ENCODE peak calls at places on chromosomes 12 and 14, in nine cellular contexts. W is CD14-positive monocyte, M is choroid plexus epithelial cell, H is AG10803, Q is kidney epithelial cell, A is BJ, F is PC-3, J is heart left ventricle, E is lower lobe of right lung. N is an unnamed sample.

GRCh38 chr14:68363841-68364711 is 428.8 kb downstream of the ZFP36L1 start:
- DNase-seq in J (peak; percentile 44), F (no peak), W (no peak), M (peak; percentile 72), E (peak; percentile 72), H (no peak), A (no peak), Q (peak; percentile 70), N (peak; percentile 73)

GRCh38 chr14:104768437-104769323 is 15.7 kb downstream of the SIVA1 start:
- DNase-seq in E (peak; percentile 92), W (peak; percentile 86), J (peak; percentile 86), M (peak; percentile 85), F (peak; percentile 85), Q (peak; percentile 18), A (peak; percentile 6), H (peak; percentile 67), N (peak; percentile 95)

GRCh38 chr12:109951136-109951535 is 45.0 kb downstream of the GIT2 start:
- DNase-seq in W (no peak), H (peak; percentile 88), J (no peak), A (peak; percentile 89), Q (peak; percentile 85), F (peak; percentile 82), M (peak; percentile 87), E (no peak), N (no peak)

GRCh38 chr14:91400696-91401095 is 16.9 kb downstream of the CCDC88C start:
- DNase-seq in W (no peak), F (peak; percentile 32), M (peak; percentile 48), H (no peak), J (no peak), Q (no peak), E (no peak), A (no peak), N (no peak)

GRCh38 chr12:14905269-14906004 is 19.8 kb upstream of the MGP start:
- DNase-seq in F (no peak), Q (no peak), J (peak; percentile 70), A (no peak), H (no peak), M (peak; percentile 17), W (no peak), E (no peak), N (no peak)

GRCh38 chr12:40727774-40728483 is 35.7 kb downstream of the CNTN1 start:
- DNase-seq in M (no peak), F (no peak), W (no peak), A (no peak), E (no peak), J (no peak), Q (no peak), H (no peak), N (no peak)

GRCh38 chr14:102830474-102831045 is 53.3 kb downstream of the TRAF3 start:
- DNase-seq in M (no peak), H (no peak), Q (no peak), W (no peak), E (no peak), A (no peak), J (no peak), F (no peak), N (no peak)

GRCh38 chr12:130192667-130193345 is 30.5 kb downstream of the FZD10 start:
- DNase-seq in F (no peak), W (no peak), A (no peak), J (no peak), H (no peak), M (no peak), Q (no peak), E (no peak), N (peak; percentile 54)

GRCh38 chr12:130989391-130989790 is 35.7 kb downstream of the ADGRD1 start:
- DNase-seq in E (no peak), A (no peak), F (no peak), J (no peak), H (no peak), M (no peak), Q (no peak), W (no peak), N (no peak)

GRCh38 chr14:55353686-55354467 is 57.8 kb downstream of the ATG14 start:
- DNase-seq in H (no peak), W (no peak), E (no peak), M (no peak), A (no peak), J (no peak), Q (no peak), F (peak; percentile 98), N (no peak)

GRCh38 chr14:68626386-68626785 is 166.5 kb downstream of the ZFP36L1 start:
- DNase-seq in W (no peak), E (no peak), A (no peak), F (no peak), J (peak; percentile 53), Q (no peak), M (no peak), H (peak; percentile 46), N (peak; percentile 10)

GRCh38 chr12:89456565-89456964 is 68.0 kb downstream of the GALNT4 start:
- DNase-seq in E (no peak), J (no peak), F (no peak), M (no peak), W (no peak), A (no peak), H (no peak), Q (no peak), N (no peak)

GRCh38 chr14:58574623-58575022 is 63.1 kb upstream of the DACT1 start:
- DNase-seq in M (peak; percentile 23), F (peak; percentile 40), J (no peak), W (no peak), Q (no peak), H (no peak), A (no peak), E (no peak), N (no peak)

GRCh38 chr14:65949711-65950516 is 536.3 kb upstream of the CCDC196 start:
- DNase-seq in F (peak; percentile 44), M (peak; percentile 47), J (peak; percentile 39), H (no peak), E (peak; percentile 64), A (no peak), W (no peak), Q (peak; percentile 69), N (no peak)

GRCh38 chr14:36047912-36048311 is 128.6 kb downstream of the PTCSC3 start:
- DNase-seq in H (no peak), E (no peak), W (no peak), A (no peak), Q (no peak), F (no peak), J (no peak), M (no peak), N (no peak)

GRCh38 chr12:87283111-87283510 is 746.1 kb downstream of the C12orf50 start:
- DNase-seq in Q (no peak), M (no peak), F (no peak), J (no peak), H (no peak), W (no peak), A (no peak), E (no peak), N (no peak)
- TF ChIP-seq CTCF in Q (no peak), M (no peak), F (no peak), J (no peak), H (no peak), W (no peak), A (no peak), E (no peak), N (no peak)

DNA sequence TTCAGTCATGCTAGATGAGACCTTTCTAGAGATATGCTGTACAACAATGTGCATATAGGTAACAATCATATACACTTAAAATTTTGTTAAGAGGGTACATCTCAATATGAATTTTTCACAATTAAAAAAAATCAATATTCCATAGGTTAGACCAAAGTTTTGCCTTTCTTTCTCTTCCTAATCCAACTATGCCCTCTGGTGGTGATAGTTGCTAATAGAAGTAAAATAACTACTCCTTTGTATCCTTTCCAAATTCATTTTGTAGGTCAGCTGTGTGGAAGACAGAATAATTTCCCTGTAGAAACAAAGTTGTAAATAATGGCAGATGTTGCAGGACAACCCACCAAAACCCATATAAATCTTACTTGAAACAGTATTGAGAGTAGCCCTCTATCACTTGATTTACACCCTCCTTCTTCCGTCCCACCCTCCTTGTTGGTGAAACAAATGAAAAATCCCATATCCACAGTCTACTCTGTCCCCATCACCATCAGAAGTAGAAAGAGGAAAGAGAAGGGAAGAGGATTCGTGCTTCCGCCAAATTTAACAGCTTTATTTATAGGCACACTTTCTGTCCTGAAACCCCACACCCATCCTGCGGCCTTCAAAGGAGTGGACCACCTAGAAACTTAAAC is 34.2 kb upstream of the KICS2 start:
- DNase-seq in E (no peak), J (no peak), A (no peak), W (no peak), M (peak; percentile 83), F (peak; percentile 85), H (peak; percentile 59), Q (no peak), N (no peak)
- TF ChIP-seq CTCF in E (peak; percentile 71), J (peak; percentile 66), A (peak; percentile 55), W (peak; percentile 82), M (peak; percentile 58), F (peak; percentile 89), H (peak; percentile 79), Q (peak; percentile 50), N (peak; percentile 93)

DNA sequence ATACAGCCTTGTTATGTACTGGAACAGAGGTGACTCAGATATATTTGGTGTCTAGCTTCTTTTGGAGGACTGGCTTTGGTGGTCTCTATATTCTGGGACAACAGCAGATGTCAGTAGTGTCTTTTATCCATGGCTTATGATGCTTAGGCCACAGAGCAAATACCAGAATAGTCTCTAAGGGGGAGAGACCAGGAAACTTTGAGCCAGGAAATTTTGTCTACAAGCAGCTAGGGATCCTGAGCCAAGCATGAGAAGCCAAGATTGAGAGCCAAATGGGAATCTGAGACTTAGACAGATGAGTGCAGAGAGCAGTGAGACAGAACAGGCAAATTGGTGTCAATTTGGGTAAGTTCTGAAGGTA is 28.4 kb upstream of the PTPRR start:
- DNase-seq in W (no peak), J (peak; percentile 18), F (no peak), M (peak; percentile 40), A (no peak), E (no peak), Q (no peak), H (no peak), N (no peak)
- TF ChIP-seq CTCF in W (no peak), J (no peak), F (no peak), M (peak; percentile 20), A (no peak), E (peak; percentile 20), Q (no peak), H (no peak), N (no peak)

GRCh38 chr12:7158866-7159600 is 28.9 kb downstream of the CLSTN3 start:
- DNase-seq in A (no peak), J (no peak), M (no peak), W (no peak), H (no peak), Q (no peak), F (no peak), E (no peak), N (no peak)

GRCh38 chr12:7160183-7160582 is 29.3 kb upstream of the PEX5 start:
- DNase-seq in H (no peak), M (no peak), A (no peak), E (no peak), W (no peak), J (no peak), Q (no peak), F (no peak), N (no peak)

GRCh38 chr12:7161327-7161726 is 28.2 kb upstream of the PEX5 start:
- DNase-seq in Q (no peak), A (no peak), F (no peak), H (no peak), J (no peak), E (no peak), M (no peak), W (no peak), N (no peak)

GRCh38 chr12:7162691-7163114 is 26.8 kb upstream of the PEX5 start:
- DNase-seq in W (no peak), F (peak; percentile 41), Q (no peak), M (peak; percentile 42), E (peak; percentile 65), A (no peak), H (no peak), J (no peak), N (no peak)

GRCh38 chr12:7161811-7162210 is 27.7 kb upstream of the PEX5 start:
- DNase-seq in Q (no peak), H (peak; percentile 71), E (no peak), F (no peak), M (no peak), W (no peak), J (no peak), A (no peak), N (no peak)
- TF ChIP-seq CTCF in Q (no peak), H (no peak), E (no peak), F (no peak), M (no peak), W (no peak), J (no peak), A (no peak), N (no peak)